ENCODE peak calls at places on chromosomes 3 and 15, in six cellular contexts. C is amniotic stem cell, M is HEK293T, R is occipital lobe, X is T-helper 9 cell, I is H9. W is an unnamed sample.

GRCh38 chr3:28247286-28247685 is 5.9 kb downstream of the CMC1 start:
- DNase-seq in C (no peak), M (no peak), R (no peak), X (no peak), I (no peak), W (no peak)

GRCh38 chr3:49674491-49674983 is 386 bp downstream of the APEH start:
- DNase-seq in C (no peak), M (no peak), R (no peak), X (no peak), I (no peak), W (no peak)

GRCh38 chr15:98896002-98896721 is 111.4 kb downstream of the PGPEP1L start:
- DNase-seq in C (no peak), M (no peak), R (no peak), X (no peak), I (no peak), W (no peak)

GRCh38 chr15:92979011-92979701 is 79.0 kb downstream of the CHD2 start:
- DNase-seq in C (no peak), M (no peak), R (no peak), X (no peak), I (no peak), W (no peak)

GRCh38 chr3:25897019-25897418 is 107.1 kb downstream of the OXSM start:
- DNase-seq in C (no peak), M (peak; percentile 56), R (no peak), X (no peak), I (peak; percentile 73), W (peak; percentile 14)

GRCh38 chr3:160486459-160486869 is 36.9 kb upstream of the TRIM59 start:
- DNase-seq in C (peak; percentile 24), M (no peak), R (no peak), X (no peak), I (no peak), W (no peak)

GRCh38 chr3:113557374-113557773 is 25.0 kb downstream of the SIDT1 start:
- DNase-seq in C (no peak), M (no peak), R (no peak), X (no peak), I (no peak), W (no peak)

GRCh38 chr15:94522125-94522524 is 290.8 kb downstream of the MCTP2 start:
- DNase-seq in C (no peak), M (no peak), R (no peak), X (no peak), I (no peak), W (no peak)

GRCh38 chr3:126394977-126395321 is 240 bp downstream of the CFAP100 start:
- DNase-seq in C (no peak), M (no peak), R (no peak), X (no peak), I (no peak), W (no peak)

GRCh38 chr15:48965972-48966371 is 2.3 kb upstream of the SHC4 start:
- DNase-seq in C (no peak), M (peak; percentile 8), R (no peak), X (no peak), I (no peak), W (no peak)

GRCh38 chr3:13852638-13853009 is 27.2 kb downstream of the WNT7A start:
- DNase-seq in C (no peak), M (no peak), R (no peak), X (no peak), I (no peak), W (no peak)

GRCh38 chr15:60798821-60799220 is 319.9 kb upstream of the ICE2 start:
- DNase-seq in C (peak; percentile 12), M (no peak), R (no peak), X (no peak), I (no peak), W (no peak)

GRCh38 chr3:180253283-180253682 is 216.5 kb upstream of the PEX5L start:
- DNase-seq in C (no peak), M (no peak), R (no peak), X (no peak), I (no peak), W (no peak)

GRCh38 chr3:129112308-129113052 is 9.1 kb downstream of the RAB43 start:
- DNase-seq in C (no peak), M (no peak), R (no peak), X (no peak), I (no peak), W (no peak)

GRCh38 chr3:32374788-32375595 is 16.7 kb upstream of the CMTM7 start:
- DNase-seq in C (peak; percentile 57), M (peak; percentile 60), R (no peak), X (peak; percentile 51), I (peak; percentile 73), W (peak; percentile 75)

GRCh38 chr3:127717357-127718243 is 44.8 kb downstream of the ABTB1 start:
- DNase-seq in C (no peak), M (no peak), R (peak; percentile 37), X (no peak), I (no peak), W (no peak)

GRCh38 chr15:85988741-85989140 is 90.9 kb upstream of the AGBL1 start:
- DNase-seq in C (no peak), M (no peak), R (no peak), X (no peak), I (no peak), W (no peak)

GRCh38 chr3:16085884-16086608 is 88.4 kb upstream of the GALNT15 start:
- DNase-seq in C (no peak), M (no peak), R (peak; percentile 71), X (no peak), I (no peak), W (no peak)

GRCh38 chr15:61835029-61835428 is 225.2 kb downstream of the VPS13C start:
- DNase-seq in C (no peak), M (no peak), R (no peak), X (no peak), I (no peak), W (no peak)

GRCh38 chr3:151086484-151087456 is 1.3 kb downstream of the MED12L start:
- DNase-seq in C (peak; percentile 82), M (peak; percentile 78), R (peak; percentile 74), X (peak; percentile 49), I (peak; percentile 85), W (peak; percentile 65)

GRCh38 chr3:15256861-15257341 is 50.9 kb downstream of the CAPN7 start:
- DNase-seq in C (no peak), M (no peak), R (no peak), X (no peak), I (no peak), W (no peak)

GRCh38 chr3:126459763-126460127 is 15.9 kb downstream of the ZXDC start:
- DNase-seq in C (no peak), M (no peak), R (no peak), X (no peak), I (no peak), W (no peak)

GRCh38 chr3:122974764-122975162 is 52.8 kb downstream of the SEMA5B start:
- DNase-seq in C (no peak), M (no peak), R (peak; percentile 27), X (no peak), I (no peak), W (no peak)

GRCh38 chr3:115697263-115698053 is 74.1 kb downstream of the GAP43 start:
- DNase-seq in C (no peak), M (no peak), R (peak; percentile 8), X (no peak), I (no peak), W (no peak)

GRCh38 chr3:139574026-139574947 is 34.7 kb upstream of the RBP1 start:
- DNase-seq in C (no peak), M (no peak), R (no peak), X (no peak), I (no peak), W (no peak)

GRCh38 chr3:104411760-104412159 is 954.9 kb upstream of the ALCAM start:
- DNase-seq in C (no peak), M (no peak), R (no peak), X (no peak), I (no peak), W (no peak)

GRCh38 chr3:1195922-1196321 is 103.1 kb downstream of the CNTN6 start:
- DNase-seq in C (no peak), M (no peak), R (no peak), X (no peak), I (no peak), W (no peak)

GRCh38 chr3:31462050-31462569 is 70.6 kb upstream of the STT3B start:
- DNase-seq in C (no peak), M (no peak), R (no peak), X (peak; percentile 20), I (no peak), W (no peak)

GRCh38 chr15:38554354-38554753 is 10.3 kb downstream of the RASGRP1 start:
- DNase-seq in C (no peak), M (no peak), R (no peak), X (peak; percentile 33), I (no peak), W (no peak)

GRCh38 chr3:36868614-36869436 is 76.0 kb downstream of the TRANK1 start:
- DNase-seq in C (peak; percentile 8), M (peak; percentile 60), R (peak; percentile 8), X (peak; percentile 27), I (peak; percentile 71), W (peak; percentile 53)

GRCh38 chr3:132253262-132253878 is 63.8 kb upstream of the ACP3 start:
- DNase-seq in C (no peak), M (peak; percentile 61), R (no peak), X (no peak), I (no peak), W (peak; percentile 3)

GRCh38 chr3:119350114-119350513 is 55.9 kb downstream of the ARHGAP31 start:
- DNase-seq in C (no peak), M (no peak), R (no peak), X (no peak), I (peak; percentile 83), W (peak; percentile 9)

GRCh38 chr3:25515131-25515530 is 87.1 kb downstream of the RARB start:
- DNase-seq in C (no peak), M (no peak), R (no peak), X (no peak), I (no peak), W (no peak)

GRCh38 chr3:30342319-30343060 is 263.9 kb upstream of the TGFBR2 start:
- DNase-seq in C (peak; percentile 90), M (no peak), R (no peak), X (no peak), I (no peak), W (no peak)

GRCh38 chr15:25171111-25171811 is 216.5 kb downstream of the SNRPN start:
- DNase-seq in C (no peak), M (no peak), R (no peak), X (no peak), I (peak; percentile 11), W (no peak)

GRCh38 chr15:34725565-34725964 is 29.2 kb downstream of the GJD2 start:
- DNase-seq in C (no peak), M (no peak), R (no peak), X (no peak), I (no peak), W (no peak)

GRCh38 chr15:67290319-67290718 is 35.7 kb downstream of the IQCH start:
- DNase-seq in C (no peak), M (no peak), R (no peak), X (no peak), I (no peak), W (no peak)

GRCh38 chr15:93110502-93111040 is 21.6 kb upstream of the RGMA start:
- DNase-seq in C (no peak), M (no peak), R (no peak), X (no peak), I (no peak), W (no peak)

GRCh38 chr3:178310833-178311380 is 225.3 kb upstream of the KCNMB2 start:
- DNase-seq in C (no peak), M (no peak), R (no peak), X (no peak), I (no peak), W (no peak)